ENCODE peak calls at places on chromosomes 5 and 9, in seven cellular contexts. P, C, I, E, N, Y and D are unnamed samples.

GRCh38 chr5:108381034-108381954 is 604 bp downstream of the FBXL17 start:
- DNase-seq in Y (no peak), E (peak; percentile 63), P (peak; percentile 78), I (peak; percentile 92), N (no peak), C (peak; percentile 31), D (no peak)

GRCh38 chr9:133233681-133234432 is 24.8 kb upstream of the OBP2B start:
- DNase-seq in N (no peak), P (no peak), I (no peak), E (no peak), Y (no peak), C (no peak), D (no peak)

GRCh38 chr5:37553720-37554402 is 174.7 kb downstream of the WDR70 start:
- DNase-seq in C (no peak), I (no peak), E (no peak), P (no peak), Y (no peak), N (no peak), D (no peak)

GRCh38 chr5:158911693-158912363 is 187.9 kb downstream of the EBF1 start:
- DNase-seq in N (no peak), Y (no peak), P (no peak), C (no peak), E (no peak), I (no peak), D (no peak)

GRCh38 chr5:176682016-176682531 is 34.8 kb downstream of the TSPAN17 start:
- DNase-seq in Y (no peak), N (no peak), P (no peak), E (no peak), I (no peak), C (no peak), D (no peak)

GRCh38 chr9:38066907-38067610 is 2.0 kb downstream of the SHB start:
- DNase-seq in E (peak; percentile 53), C (no peak), Y (no peak), N (no peak), P (peak; percentile 14), I (peak; percentile 74), D (no peak)

GRCh38 chr5:179819296-179820126 is 1.2 kb upstream of the SQSTM1 start:
- DNase-seq in C (peak; percentile 66), P (peak; percentile 45), I (no peak), E (peak; percentile 56), N (no peak), Y (no peak), D (no peak)

GRCh38 chr9:113345165-113345564 is 4.2 kb upstream of the BSPRY start:
- DNase-seq in C (no peak), Y (no peak), P (no peak), I (no peak), N (no peak), E (no peak), D (no peak)